ENCODE peak calls at places on chromosomes 2 and 18, in four cellular contexts. R, W, M and I are unnamed samples.

GRCh38 chr2:199463000-199463692 is 5.4 kb upstream of the SATB2 start:
- DNase-seq in R (peak; percentile 91), W (peak; percentile 85), M (peak; percentile 75), I (peak; percentile 84)

GRCh38 chr2:134401789-134402188 is 147.9 kb downstream of the MGAT5 start:
- DNase-seq in R (peak; percentile 68), W (no peak), M (no peak), I (no peak)

GRCh38 chr18:45164551-45164950 is 450.7 kb upstream of the SLC14A2 start:
- DNase-seq in R (peak; percentile 68), W (no peak), M (no peak), I (no peak)

GRCh38 chr2:60370835-60371618 is 182.4 kb downstream of the BCL11A start:
- DNase-seq in R (no peak), W (no peak), M (no peak), I (no peak)

GRCh38 chr2:69149631-69150215 is 136.7 kb downstream of the ANTXR1 start:
- DNase-seq in R (peak; percentile 73), W (peak; percentile 35), M (no peak), I (peak; percentile 78)

GRCh38 chr2:231717281-231718180 is 9.2 kb downstream of the PTMA start:
- DNase-seq in R (peak; percentile 73), W (no peak), M (peak; percentile 37), I (peak; percentile 75)

GRCh38 chr2:218860950-218861381 is 1.4 kb downstream of the WNT6 start:
- DNase-seq in R (no peak), W (peak; percentile 71), M (no peak), I (peak; percentile 97)

GRCh38 chr18:69161383-69162028 is 239.2 kb upstream of the DOK6 start:
- DNase-seq in R (peak; percentile 61), W (peak; percentile 14), M (no peak), I (no peak)

GRCh38 chr2:135299656-135300244 is 231.3 kb downstream of the ZRANB3 start:
- DNase-seq in R (peak; percentile 45), W (no peak), M (no peak), I (no peak)

GRCh38 chr2:227163998-227164744 is at the start of the genes COL4A3 and COL4A4:
- DNase-seq in R (peak; percentile 64), W (peak; percentile 60), M (peak; percentile 64), I (peak; percentile 76)

GRCh38 chr2:165827219-165827920 is 33.3 kb upstream of the GALNT3 start:
- DNase-seq in R (no peak), W (no peak), M (no peak), I (no peak)

DNA sequence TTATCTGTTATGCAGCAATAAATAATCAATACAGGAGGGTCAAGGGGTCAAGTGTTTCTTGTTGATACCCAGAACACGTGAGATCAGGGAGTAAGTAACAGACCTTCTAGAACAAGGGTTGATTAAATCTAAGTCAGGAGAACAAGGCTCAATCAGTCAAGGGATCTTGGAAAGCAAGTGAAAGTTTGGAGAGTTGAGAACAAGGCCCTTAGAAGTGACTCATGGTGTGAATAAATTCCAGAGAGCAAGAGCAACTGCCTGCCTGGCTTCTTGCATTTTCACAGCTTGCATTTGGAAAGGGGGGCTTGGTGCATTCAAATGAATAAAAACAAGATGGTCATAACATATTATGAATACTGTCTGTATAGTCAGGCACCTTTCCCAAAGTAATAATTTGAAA is 256.1 kb downstream of the DPP10 start:
- DNase-seq in R (no peak), W (no peak), M (no peak), I (no peak)
- H3K9me2 ChIP-seq in R (no peaks in the 10 kb centered on the region), W (no peaks in the 10 kb centered on the region), M (no peaks in the 10 kb centered on the region), I (peaks cover 6% of the 10 kb centered on the region)

GRCh38 chr2:197504512-197504911 is 4.3 kb downstream of the HSPE1 start:
- DNase-seq in R (no peak), W (no peak), M (no peak), I (no peak)

GRCh38 chr2:197504000-197504399 is 3.8 kb downstream of the HSPE1 start:
- DNase-seq in R (no peak), W (no peak), M (no peak), I (no peak)

GRCh38 chr2:197502685-197503084 is 2.5 kb downstream of the HSPE1 start:
- DNase-seq in R (no peak), W (no peak), M (no peak), I (no peak)

GRCh38 chr2:197500503-197501179 is 462 bp downstream of the HSPE1 start:
- DNase-seq in R (peak; percentile 43), W (peak; percentile 7), M (no peak), I (no peak)

GRCh38 chr2:197502201-197502600 is 2.0 kb downstream of the HSPE1 start:
- DNase-seq in R (no peak), W (no peak), M (no peak), I (no peak)
- H3K4me3 ChIP-seq in R (peak overlapping the region; percentile 89), W (no peak overlapping the region), M (peak overlapping the region; percentile 99), I (peak overlapping the region; percentile 84)

DNA sequence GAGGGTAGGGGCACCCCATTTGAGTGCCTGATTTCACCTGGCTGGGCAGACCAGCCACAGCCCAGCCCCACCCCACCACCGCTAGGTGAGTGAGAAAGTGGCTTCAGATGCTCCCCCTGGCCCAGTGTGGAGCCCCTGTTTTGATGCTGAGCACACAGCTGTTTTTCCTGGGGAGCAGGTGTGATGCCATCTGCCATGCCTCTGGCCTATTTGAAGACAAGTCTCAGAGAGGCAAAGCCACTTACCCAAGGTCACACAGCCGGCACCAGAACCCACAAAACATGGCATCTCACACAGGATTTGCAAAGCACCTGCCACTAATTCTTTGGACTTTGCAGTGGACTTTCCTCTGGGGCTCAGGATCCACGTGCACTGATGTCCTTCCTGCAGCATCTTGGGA is 131.3 kb downstream of the INHBB start:
- DNase-seq in R (no peak), W (no peak), M (no peak), I (no peak)
- H3K9me2 ChIP-seq in R (no peaks in the 10 kb centered on the region), W (no peaks in the 10 kb centered on the region), M (no peaks in the 10 kb centered on the region), I (no peaks in the 10 kb centered on the region)

GRCh38 chr2:3533836-3534235 is 14.5 kb upstream of the ADI1 start:
- DNase-seq in R (no peak), W (no peak), M (no peak), I (no peak)

GRCh38 chr2:3535467-3535793 is 16.1 kb upstream of the ADI1 start:
- DNase-seq in R (no peak), W (no peak), M (no peak), I (no peak)

GRCh38 chr2:3534251-3534814 is 15.0 kb upstream of the ADI1 start:
- DNase-seq in R (no peak), W (no peak), M (no peak), I (no peak)

GRCh38 chr2:3536682-3537632 is 17.6 kb upstream of the ADI1 start:
- DNase-seq in R (peak; percentile 83), W (peak; percentile 68), M (peak; percentile 41), I (peak; percentile 83)

DNA sequence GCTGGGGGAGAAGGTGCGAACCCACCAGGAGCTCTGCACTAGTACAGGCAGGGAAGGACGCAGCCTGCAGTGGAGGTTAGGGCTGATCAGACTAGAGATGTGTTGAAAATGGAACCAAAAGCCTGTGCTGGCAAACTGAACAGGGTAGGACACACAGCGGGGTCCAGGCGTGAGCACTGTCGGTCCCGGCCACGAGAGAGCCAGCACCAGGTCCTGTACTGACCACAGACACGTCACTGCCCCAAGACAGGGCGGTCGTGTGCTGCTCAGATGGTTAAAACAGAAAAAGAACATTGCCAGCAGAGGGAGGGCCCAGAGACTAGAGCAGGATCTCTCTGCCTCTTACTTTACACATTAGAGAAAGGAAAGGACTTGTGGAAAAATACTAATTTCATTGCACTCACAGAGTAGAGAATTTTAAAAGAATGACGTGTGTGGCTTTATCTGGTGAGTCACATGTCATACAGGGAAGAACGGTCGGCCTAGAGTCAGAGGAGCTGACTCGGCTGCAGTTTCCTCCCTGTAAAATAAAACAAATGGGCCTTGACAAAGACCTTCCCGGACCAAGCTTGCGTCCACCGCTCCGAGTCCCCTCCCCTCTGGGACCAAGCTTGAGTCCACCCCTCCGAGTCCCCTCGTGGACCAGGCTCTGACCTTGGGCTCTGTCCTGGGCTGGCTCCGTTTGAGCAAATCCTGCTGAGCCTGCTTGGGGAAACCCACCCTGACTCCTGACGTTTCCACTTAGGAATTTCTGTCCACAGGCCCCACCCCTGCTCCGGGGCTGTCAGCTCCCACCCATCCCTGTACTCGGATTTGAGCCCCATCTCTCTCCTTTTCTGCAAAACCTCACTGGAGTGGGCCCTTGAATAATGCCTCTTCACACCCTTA is 16.7 kb upstream of the ADI1 start:
- DNase-seq in R (peak; percentile 95), W (peak; percentile 85), M (peak; percentile 76), I (no peak)
- H3K4me3 ChIP-seq in R (peak overlapping the region; percentile 69), W (no peak overlapping the region), M (peak overlapping the region; percentile 54), I (no peak overlapping the region)

DNA sequence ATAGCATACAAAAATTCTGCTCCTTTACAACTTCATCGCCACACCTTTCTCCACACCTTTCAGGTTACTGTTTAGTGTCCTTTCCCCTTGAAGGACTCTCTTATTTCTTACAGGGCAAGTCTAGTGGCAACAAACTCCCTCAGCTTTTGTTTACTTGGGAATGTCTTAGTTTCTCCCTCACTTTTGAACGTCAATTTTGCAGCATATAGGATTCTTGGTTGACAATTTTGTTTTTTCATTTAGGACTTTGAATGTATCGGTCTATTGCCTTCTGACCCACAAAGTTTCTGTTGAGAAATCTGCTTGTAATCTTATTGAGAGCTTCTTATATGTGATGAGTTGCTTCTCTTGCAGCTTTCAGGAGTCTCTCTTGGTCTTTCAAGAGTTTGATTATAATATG is 43.5 kb downstream of the SLC39A10 start:
- DNase-seq in R (no peak), W (no peak), M (no peak), I (no peak)
- H3K9me2 ChIP-seq in R (no peaks in the 10 kb centered on the region), W (no peaks in the 10 kb centered on the region), M (no peaks in the 10 kb centered on the region), I (no peaks in the 10 kb centered on the region)

DNA sequence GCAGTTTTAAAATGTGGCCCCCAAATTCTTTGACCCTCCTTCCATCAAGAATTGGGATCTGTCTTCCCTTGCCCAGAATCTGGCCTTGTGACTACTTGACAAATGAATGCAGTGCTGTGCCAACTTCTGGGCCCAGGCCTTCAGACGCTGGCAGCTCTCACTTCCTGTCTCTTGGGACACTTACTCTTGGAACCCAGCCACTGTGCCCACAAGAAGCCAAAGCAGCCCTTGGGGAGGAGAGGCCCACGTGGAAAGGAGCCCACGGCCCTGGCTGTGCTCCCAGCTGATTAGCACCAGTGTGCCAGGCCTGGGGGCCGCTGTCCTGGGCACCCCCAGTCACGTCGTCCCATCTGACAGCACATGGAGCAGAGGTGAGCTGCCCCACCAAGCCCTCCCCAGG is 56.6 kb downstream of the RPL37A start:
- DNase-seq in R (peak; percentile 79), W (no peak), M (peak; percentile 31), I (no peak)
- H3K4me3 ChIP-seq in R (no peak overlapping the region), W (no peak overlapping the region), M (no peak overlapping the region), I (no peak overlapping the region)

GRCh38 chr18:64333584-64333983 is 184.7 kb upstream of the LINC00305 start:
- DNase-seq in R (no peak), W (no peak), M (no peak), I (no peak)

GRCh38 chr18:64330976-64331375 is 182.1 kb upstream of the LINC00305 start:
- DNase-seq in R (no peak), W (no peak), M (no peak), I (no peak)

GRCh38 chr18:64331419-64331818 is 182.5 kb upstream of the LINC00305 start:
- DNase-seq in R (no peak), W (no peak), M (no peak), I (no peak)

GRCh38 chr18:64330161-64330560 is 181.3 kb upstream of the LINC00305 start:
- DNase-seq in R (no peak), W (peak; percentile 22), M (peak; percentile 0), I (peak; percentile 58)

GRCh38 chr18:64332851-64333250 is 184.0 kb upstream of the LINC00305 start:
- DNase-seq in R (no peak), W (no peak), M (no peak), I (no peak)
- H3K9me2 ChIP-seq in R (no peaks in the 10 kb centered on the region), W (no peaks in the 10 kb centered on the region), M (no peaks in the 10 kb centered on the region), I (peaks cover 3% of the 10 kb centered on the region)